ENCODE peak calls at places on chromosomes 13 and 19, in seven cellular contexts. S, F, J, H, X, I and O are unnamed samples. For H3K9me2, the result is how much of the 10 kb centered on the place peaks cover.

GRCh38 chr13:113582841-113583631 is 1.5 kb upstream of the TFDP1 start:
- DNase-seq in H (no peak), I (no peak), S (no peak), X (no peak), J (no peak), F (peak), O (no peak)

GRCh38 chr19:15635016-15635805 is 5.5 kb upstream of the CYP4F3 start:
- DNase-seq in I (no peak), J (no peak), S (no peak), H (peak), X (no peak), F (no peak), O (no peak)

GRCh38 chr13:44351505-44351854 is 22.1 kb upstream of the SERP2 start:
- DNase-seq in J (no peak), I (no peak), F (no peak), H (no peak), S (no peak), X (no peak), O (no peak)

GRCh38 chr13:111970501-111971155 is 96.3 kb upstream of the SOX1 start:
- DNase-seq in S (no peak), H (no peak), F (no peak), J (no peak), I (no peak), X (no peak), O (no peak)

GRCh38 chr19:46608178-46608577 is 7.0 kb downstream of the CALM3 start:
- DNase-seq in H (no peak), S (no peak), F (no peak), X (no peak), J (no peak), I (no peak), O (no peak)

GRCh38 chr19:40800997-40801377 is 2.0 kb downstream of the EGLN2 start:
- DNase-seq in S (no peak), I (no peak), X (no peak), F (no peak), J (no peak), H (no peak), O (no peak)

GRCh38 chr19:14979498-14980255 is at the start of gene SLC1A6:
- DNase-seq in X (no peak), H (no peak), S (peak), J (peak), I (no peak), F (peak), O (no peak)

GRCh38 chr13:82747331-82747730 is 1134.9 kb downstream of the SLITRK1 start:
- DNase-seq in J (peak), S (peak), X (no peak), I (no peak), F (no peak), H (no peak), O (no peak)

GRCh38 chr19:58380037-58380735 is 644 bp downstream of the ZNF837 start:
- DNase-seq in H (no peak), J (no peak), I (no peak), F (no peak), S (peak), X (no peak), O (no peak)

GRCh38 chr13:20193142-20193923 is 595 bp upstream of the GJB2 start:
- DNase-seq in I (no peak), H (no peak), F (no peak), J (peak), S (peak), X (peak), O (no peak)

GRCh38 chr13:45206340-45206739 is 5.5 kb upstream of the KCTD4 start:
- DNase-seq in F (peak), J (no peak), X (peak), I (peak), H (peak), S (peak), O (no peak)

GRCh38 chr13:44516771-44517170 is 59.4 kb downstream of the TSC22D1 start:
- DNase-seq in I (peak), J (peak), H (no peak), X (peak), S (no peak), F (no peak), O (no peak)

GRCh38 chr19:30780032-30780431 is 407.8 kb downstream of the ZNF536 start:
- DNase-seq in I (no peak), X (no peak), F (peak), H (no peak), S (no peak), J (no peak), O (no peak)
- H3K9me2 ChIP-seq in I (under half), X (under half), F (under half), H (under half), S (under half), J (under half), O (under half)

DNA sequence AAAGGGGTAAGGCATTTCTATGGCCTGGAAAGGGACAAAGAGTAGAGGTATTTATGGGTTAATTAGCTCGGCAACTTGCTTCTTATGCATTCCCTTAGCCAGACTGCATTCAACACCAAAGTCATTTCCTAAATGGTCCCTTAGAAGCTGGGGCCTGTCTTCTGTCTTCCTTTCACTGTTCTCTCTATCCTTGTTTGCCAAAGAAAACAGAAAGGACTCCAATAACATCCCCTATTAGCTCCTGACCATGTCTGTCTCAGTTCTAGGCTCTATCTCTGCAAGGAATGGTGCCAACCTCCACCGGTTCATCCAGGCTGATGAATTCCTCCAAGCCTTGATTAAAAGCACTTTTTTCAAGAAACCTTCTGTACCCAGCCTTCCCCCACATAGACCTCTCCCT is 123.5 kb downstream of the KCTD12 start:
- DNase-seq in X (no peak), F (no peak), J (peak), S (no peak), I (no peak), H (no peak), O (no peak)
- TF ChIP-seq EZH2 in X (no peak), F (no peak), J (no peak), S (no peak), I (no peak), H (no peak), O (no peak)

GRCh38 chr13:110218601-110219201 is 88.3 kb downstream of the COL4A1 start:
- DNase-seq in X (no peak), I (no peak), F (no peak), J (no peak), H (peak), S (no peak), O (no peak)
- H3K4me3 ChIP-seq in X (no peak), I (no peak), F (no peak), J (no peak), H (no peak), S (no peak), O (no peak)

GRCh38 chr19:44725684-44726083 is 22.8 kb upstream of the BCL3 start:
- DNase-seq in X (no peak), I (no peak), S (no peak), J (no peak), F (no peak), H (no peak), O (no peak)

GRCh38 chr19:44731081-44731480 is 17.4 kb upstream of the BCL3 start:
- DNase-seq in X (no peak), I (no peak), H (no peak), S (no peak), F (no peak), J (no peak), O (no peak)

GRCh38 chr19:44729516-44730033 is 18.9 kb upstream of the BCL3 start:
- DNase-seq in H (no peak), F (no peak), X (no peak), J (no peak), S (no peak), I (no peak), O (no peak)

GRCh38 chr19:44726465-44726864 is 22.0 kb upstream of the BCL3 start:
- DNase-seq in F (no peak), I (no peak), J (no peak), S (no peak), X (no peak), H (peak), O (no peak)

GRCh38 chr19:44728178-44728577 is 20.3 kb upstream of the BCL3 start:
- DNase-seq in S (no peak), F (no peak), H (no peak), X (no peak), I (no peak), J (no peak), O (no peak)
- H3K9me2 ChIP-seq in S (under half), F (under half), H (under half), X (under half), I (under half), J (under half), O (under half)

GRCh38 chr19:3028305-3029069 is 593 bp downstream of the TLE2 start:
- DNase-seq in S (no peak), I (no peak), X (no peak), J (peak), F (peak), H (peak), O (no peak)
- TF ChIP-seq EZH2 in S (no peak), I (no peak), X (no peak), J (peak), F (no peak), H (no peak), O (peak)

DNA sequence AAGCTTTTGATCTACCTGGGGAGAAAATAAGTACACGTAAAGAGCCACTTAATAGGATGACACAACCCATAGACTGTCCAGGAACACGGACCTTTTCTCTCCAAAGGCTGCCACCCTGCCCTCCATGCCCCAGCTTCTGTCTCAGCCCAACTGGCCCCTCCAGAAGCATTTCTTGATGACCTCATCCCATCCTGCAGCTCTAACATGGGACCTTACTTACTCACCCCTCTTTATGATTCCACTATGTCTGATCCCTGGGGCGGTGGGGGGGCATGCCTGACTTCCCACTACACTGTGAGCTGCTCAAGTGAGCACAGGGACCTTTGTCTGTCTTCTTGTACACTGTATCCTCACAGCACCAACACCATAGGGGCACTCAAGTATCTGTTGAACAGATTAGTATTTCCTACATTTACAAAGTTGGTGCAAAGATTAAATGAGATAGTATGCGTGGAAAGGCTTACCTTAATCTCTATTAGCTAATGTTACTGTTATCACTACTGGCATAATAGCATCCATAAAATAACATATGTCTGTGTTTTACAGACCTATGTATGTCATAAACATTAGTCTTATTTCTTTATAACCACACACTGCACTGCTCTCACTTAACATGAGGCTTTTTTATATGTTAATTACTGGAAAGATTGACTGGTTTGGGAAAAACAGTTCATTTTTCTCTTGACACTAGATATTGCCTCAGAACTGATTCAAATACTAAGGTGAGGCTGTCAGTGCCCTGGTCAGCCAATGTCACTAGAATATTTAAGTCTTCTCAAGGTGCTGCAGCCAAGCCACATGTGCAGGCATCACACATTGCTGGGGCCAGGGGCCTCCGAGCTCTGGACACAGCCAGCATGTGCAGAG is 100.9 kb downstream of the FOXO1 start:
- DNase-seq in I (no peak), H (no peak), S (peak), X (no peak), J (no peak), F (no peak), O (no peak)
- H3K4me3 ChIP-seq in I (no peak), H (no peak), S (no peak), X (no peak), J (no peak), F (no peak), O (no peak)

GRCh38 chr19:3693030-3693925 is 7.0 kb downstream of the PIP5K1C start:
- DNase-seq in H (no peak), X (no peak), S (no peak), F (no peak), J (no peak), I (no peak), O (no peak)
- H3K9me2 ChIP-seq in H (under half), X (under half), S (under half), F (under half), J (under half), I (under half), O (under half)

GRCh38 chr19:7857727-7858701 is 16.2 kb downstream of the PRR36 start:
- DNase-seq in I (no peak), J (peak), H (no peak), X (no peak), F (peak), S (no peak), O (no peak)
- TF ChIP-seq EZH2 in I (no peak), J (no peak), H (no peak), X (no peak), F (no peak), S (no peak), O (no peak)

GRCh38 chr13:48942131-48942530 is 33.6 kb upstream of the FNDC3A start:
- DNase-seq in H (no peak), I (no peak), S (peak), J (no peak), F (no peak), X (peak), O (no peak)

GRCh38 chr13:48949566-48950506 is 25.9 kb upstream of the FNDC3A start:
- DNase-seq in H (no peak), I (no peak), S (no peak), J (no peak), F (no peak), X (no peak), O (no peak)

GRCh38 chr13:48946163-48946562 is 29.5 kb upstream of the FNDC3A start:
- DNase-seq in F (no peak), S (no peak), J (no peak), I (no peak), X (no peak), H (no peak), O (no peak)

GRCh38 chr13:48944221-48944620 is 31.5 kb upstream of the FNDC3A start:
- DNase-seq in X (no peak), I (no peak), J (no peak), S (peak), F (no peak), H (no peak), O (no peak)

GRCh38 chr13:48945626-48946025 is 30.1 kb upstream of the FNDC3A start:
- DNase-seq in H (no peak), X (no peak), S (no peak), F (no peak), I (no peak), J (no peak), O (no peak)
- H3K4me3 ChIP-seq in H (no peak), X (no peak), S (no peak), F (no peak), I (no peak), J (no peak), O (no peak)